ENCODE peak calls at places on chromosomes 13 and 19, in eight cellular contexts. T, R, F, O, E, N, A and S are unnamed samples.

GRCh38 chr13:73223372-73223781 is 164.6 kb downstream of the KLF5 start:
- DNase-seq in T (no peak), R (no peak), F (no peak), O (no peak), E (no peak), N (no peak), A (no peak), S (no peak)

GRCh38 chr13:24500977-24501376 is 11.6 kb downstream of the PARP4 start:
- DNase-seq in T (no peak), R (peak), F (no peak), O (no peak), E (peak), N (no peak), A (no peak), S (no peak)

GRCh38 chr13:99991013-99991805 is 9.6 kb downstream of the ZIC2 start:
- DNase-seq in T (no peak), R (no peak), F (no peak), O (no peak), E (no peak), N (no peak), A (no peak), S (peak)

GRCh38 chr13:39263033-39263432 is 224.8 kb downstream of the NHLRC3 start:
- DNase-seq in T (no peak), R (peak), F (peak), O (no peak), E (peak), N (peak), A (no peak), S (peak)

GRCh38 chr13:106230450-106230849 is 305.0 kb downstream of the EFNB2 start:
- DNase-seq in T (no peak), R (peak), F (no peak), O (no peak), E (no peak), N (no peak), A (no peak), S (no peak)

GRCh38 chr13:101784313-101784712 is 331.8 kb downstream of the ITGBL1 start:
- DNase-seq in T (no peak), R (no peak), F (no peak), O (no peak), E (no peak), N (no peak), A (no peak), S (no peak)

GRCh38 chr19:7928741-7929701 is 3.1 kb upstream of the CTXN1 start:
- DNase-seq in T (peak), R (peak), F (peak), O (no peak), E (peak), N (no peak), A (peak), S (no peak)

GRCh38 chr19:39021063-39021462 is 11.3 kb downstream of the FBXO27 start:
- DNase-seq in T (no peak), R (no peak), F (no peak), O (no peak), E (no peak), N (no peak), A (no peak), S (no peak)

GRCh38 chr19:3057275-3057714 is 5.0 kb downstream of the TLE5 start:
- DNase-seq in T (peak), R (peak), F (no peak), O (peak), E (peak), N (no peak), A (no peak), S (peak)

GRCh38 chr19:3285647-3286176 is 61.3 kb downstream of the CELF5 start:
- DNase-seq in T (no peak), R (no peak), F (peak), O (no peak), E (peak), N (no peak), A (peak), S (no peak)

GRCh38 chr13:74574964-74575728 is 440.9 kb upstream of the KLF12 start:
- DNase-seq in T (no peak), R (no peak), F (no peak), O (no peak), E (no peak), N (peak), A (no peak), S (no peak)

GRCh38 chr19:56080669-56081401 is 40.3 kb downstream of the ZNF787 start:
- DNase-seq in T (peak), R (peak), F (peak), O (peak), E (peak), N (peak), A (peak), S (peak)

GRCh38 chr13:80040219-80040976 is 300.5 kb downstream of the SPRY2 start:
- DNase-seq in T (no peak), R (peak), F (no peak), O (no peak), E (peak), N (no peak), A (no peak), S (no peak)